ENCODE peak calls at places on chromosomes 7 and 10, in ten cellular contexts. V is stimulated activated CD4-positive, alpha-beta T cell treated with anti-CD3 and anti-CD28 coated beads, Interleukin-15, amount 100 ng/mL, for 24 hours; H is NCI-H345; N is adrenal gland; Z is MM.1S; S is non-pigmented ciliary epithelial cell; B is iPS-NIHi11; O is glutamatergic neuron; K is mesothelial cell of epicardium; M is Calu3. J is an unnamed sample.

GRCh38 chr10:60006046-60006445 is 99.7 kb upstream of the CCDC6 start:
- DNase-seq in Z (no peak), K (no peak), O (no peak), V (no peak), H (no peak), N (no peak), M (no peak), S (no peak), B (no peak), J (no peak)

GRCh38 chr7:32169236-32169635 is 99.0 kb upstream of the PDE1C start:
- DNase-seq in V (no peak), K (no peak), H (no peak), B (no peak), Z (no peak), M (no peak), O (no peak), N (no peak), S (no peak), J (no peak)

GRCh38 chr7:25857376-25858067 is 294.5 kb upstream of the NFE2L3 start:
- DNase-seq in H (peak; percentile 62), N (no peak), K (no peak), O (peak; percentile 24), S (no peak), Z (no peak), B (no peak), V (no peak), M (peak; percentile 47), J (peak; percentile 94)

GRCh38 chr10:46523881-46524470 is 32.5 kb downstream of the GPRIN2 start:
- DNase-seq in M (peak; percentile 74), B (no peak), H (no peak), V (peak; percentile 0), Z (no peak), S (peak; percentile 83), K (no peak), N (peak; percentile 94), O (peak; percentile 15), J (peak; percentile 32)

GRCh38 chr10:3237055-3237454 is 64.5 kb upstream of the PITRM1 start:
- DNase-seq in V (no peak), B (no peak), O (no peak), S (no peak), K (no peak), N (no peak), Z (no peak), M (no peak), H (no peak), J (no peak)

GRCh38 chr7:134742688-134743350 is 36.6 kb upstream of the CALD1 start:
- DNase-seq in N (no peak), O (no peak), K (no peak), S (no peak), B (no peak), Z (no peak), H (no peak), V (no peak), M (no peak), J (no peak)

GRCh38 chr7:44398506-44398905 is 73.1 kb upstream of the CAMK2B start:
- DNase-seq in S (no peak), M (no peak), N (no peak), H (no peak), V (no peak), B (no peak), K (no peak), O (no peak), Z (no peak), J (no peak)

GRCh38 chr7:91267558-91267955 is 3.3 kb downstream of the FZD1 start:
- DNase-seq in K (no peak), O (no peak), M (no peak), H (no peak), S (no peak), Z (no peak), V (no peak), N (no peak), B (no peak), J (no peak)

GRCh38 chr10:3784510-3785250 is at the start of gene KLF6:
- DNase-seq in Z (peak; percentile 49), O (peak; percentile 59), M (peak; percentile 38), S (no peak), N (peak; percentile 67), K (no peak), B (peak; percentile 27), V (peak; percentile 61), H (no peak), J (no peak)

GRCh38 chr7:148753224-148753623 is 54.5 kb downstream of the CUL1 start:
- DNase-seq in V (no peak), H (no peak), M (no peak), S (no peak), Z (no peak), K (no peak), N (no peak), O (no peak), B (no peak), J (no peak)

GRCh38 chr10:71970331-71970730 is 6.1 kb downstream of the CHST3 start:
- DNase-seq in V (no peak), S (no peak), M (peak; percentile 71), N (peak; percentile 54), K (no peak), B (peak; percentile 83), O (peak; percentile 36), H (no peak), Z (no peak), J (peak; percentile 3)

GRCh38 chr10:34859170-34859569 is 44.1 kb upstream of the PARD3 start:
- DNase-seq in N (peak; percentile 19), V (no peak), Z (no peak), H (peak; percentile 20), K (no peak), M (no peak), S (no peak), O (no peak), B (no peak), J (no peak)

J was measured in LoVo.